ENCODE peak calls at places on chromosomes 3 and 15, in seven cellular contexts. P is neuronal stem cell, C is esophagus squamous epithelium, Q is Panc1, U is transverse colon, E is uterus, A is lower lobe of right lung. D is an unnamed sample.

GRCh38 chr3:190094201-190094718 is 26.4 kb downstream of the P3H2 start:
- DNase-seq in E (no peak), Q (no peak), A (no peak), U (no peak), C (no peak), P (no peak), D (peak; percentile 5)

GRCh38 chr3:182180646-182181385 is 469.1 kb downstream of the SOX2 start:
- DNase-seq in C (no peak), E (no peak), U (no peak), Q (no peak), P (peak; percentile 20), A (no peak), D (no peak)

GRCh38 chr3:43783987-43784639 is 93.4 kb downstream of the ABHD5 start:
- DNase-seq in Q (no peak), A (no peak), E (no peak), P (no peak), U (peak; percentile 48), C (no peak), D (no peak)

GRCh38 chr3:142445816-142446254 is 2.0 kb downstream of the XRN1 start:
- DNase-seq in P (no peak), E (no peak), Q (no peak), U (peak; percentile 31), A (no peak), C (no peak), D (no peak)

GRCh38 chr3:56938545-56938944 is 121.9 kb upstream of the SPATA12 start:
- DNase-seq in U (no peak), A (no peak), E (no peak), Q (no peak), C (no peak), P (no peak), D (no peak)

GRCh38 chr15:101053261-101053660 is 134.1 kb downstream of the LRRK1 start:
- DNase-seq in Q (no peak), P (no peak), E (no peak), U (no peak), C (no peak), A (no peak), D (no peak)

GRCh38 chr3:93906245-93906644 is 67.5 kb downstream of the PROS1 start:
- DNase-seq in U (no peak), P (no peak), E (no peak), Q (no peak), A (no peak), C (no peak), D (no peak)

GRCh38 chr3:196648856-196649255 is 9.4 kb downstream of the NRROS start:
- DNase-seq in A (no peak), Q (no peak), C (no peak), P (no peak), U (no peak), E (no peak), D (no peak)

GRCh38 chr3:23203651-23204111 is 554 bp downstream of the UBE2E2 start:
- DNase-seq in C (no peak), E (no peak), Q (no peak), A (peak; percentile 50), U (peak; percentile 11), P (no peak), D (peak; percentile 29)

GRCh38 chr3:188975612-188976314 is 196.0 kb upstream of the TPRG1 start:
- DNase-seq in P (no peak), U (no peak), Q (no peak), A (no peak), C (no peak), E (no peak), D (no peak)

GRCh38 chr15:80152180-80152895 is 461 bp upstream of the FAH start:
- DNase-seq in A (peak; percentile 98), E (peak; percentile 99), U (peak; percentile 98), P (peak; percentile 92), C (peak; percentile 82), Q (no peak), D (peak; percentile 98)

GRCh38 chr3:47421741-47422649 is 41.2 kb downstream of the PTPN23 start:
- DNase-seq in A (no peak), U (peak; percentile 53), Q (no peak), P (no peak), C (no peak), E (no peak), D (peak; percentile 43)

GRCh38 chr15:41932101-41932500 is 38.2 kb upstream of the SPTBN5 start:
- DNase-seq in P (no peak), A (no peak), C (no peak), E (no peak), U (no peak), Q (no peak), D (no peak)

GRCh38 chr15:41848595-41848994 is 9.9 kb downstream of the PLA2G4B start:
- DNase-seq in P (no peak), C (no peak), E (no peak), Q (no peak), A (no peak), U (no peak), D (no peak)

GRCh38 chr15:22258402-22259150 is 178.2 kb downstream of the OR4M2 start:
- DNase-seq in A (no peak), U (no peak), C (no peak), E (no peak), P (no peak), Q (no peak), D (no peak)
- H3K4me3 ChIP-seq in A (no peak overlapping the region), U (no peak overlapping the region), C (no peak overlapping the region), E (no peak overlapping the region), P (no peak overlapping the region), Q (no peak overlapping the region), D (no peak overlapping the region)

DNA sequence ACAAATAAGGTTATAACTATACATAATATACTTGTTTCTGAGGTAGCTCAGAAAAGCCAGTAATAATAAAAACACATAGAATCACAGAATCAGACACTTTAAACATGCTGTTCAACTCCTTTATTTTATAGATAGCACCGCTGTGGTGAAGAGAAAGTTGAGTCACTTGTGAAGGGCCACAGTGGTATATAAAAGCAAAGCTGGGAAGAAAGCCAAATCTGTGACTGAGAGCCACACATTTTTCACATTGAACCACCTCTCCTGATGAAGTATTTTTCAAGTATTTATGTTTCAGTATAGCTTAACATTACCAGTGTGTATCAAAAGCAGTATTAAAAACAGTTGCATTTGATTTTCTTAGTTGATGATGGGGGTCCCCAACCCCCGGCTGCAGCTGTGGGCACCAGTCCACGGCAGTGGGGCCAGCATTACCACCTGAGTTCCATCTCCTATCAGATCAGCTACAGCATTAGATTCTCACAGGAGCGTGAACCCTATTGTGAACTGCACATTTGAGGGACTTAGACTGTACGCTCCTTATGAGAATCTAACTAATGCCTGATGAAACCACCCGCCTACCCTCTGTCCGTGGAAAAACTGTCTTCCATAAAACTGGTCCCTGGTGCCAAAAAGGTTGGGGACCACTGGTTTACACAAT is 46.2 kb downstream of the TBL1XR1 start:
- DNase-seq in P (no peak), E (no peak), U (no peak), A (no peak), C (no peak), Q (peak; percentile 58), D (no peak)
- H3K27ac ChIP-seq in P (no peak overlapping the region), E (no peak overlapping the region), U (peak overlapping the region; percentile 53), A (no peak overlapping the region), C (no peak overlapping the region), Q (peak overlapping the region; percentile 84), D (peak overlapping the region; percentile 5)

DNA sequence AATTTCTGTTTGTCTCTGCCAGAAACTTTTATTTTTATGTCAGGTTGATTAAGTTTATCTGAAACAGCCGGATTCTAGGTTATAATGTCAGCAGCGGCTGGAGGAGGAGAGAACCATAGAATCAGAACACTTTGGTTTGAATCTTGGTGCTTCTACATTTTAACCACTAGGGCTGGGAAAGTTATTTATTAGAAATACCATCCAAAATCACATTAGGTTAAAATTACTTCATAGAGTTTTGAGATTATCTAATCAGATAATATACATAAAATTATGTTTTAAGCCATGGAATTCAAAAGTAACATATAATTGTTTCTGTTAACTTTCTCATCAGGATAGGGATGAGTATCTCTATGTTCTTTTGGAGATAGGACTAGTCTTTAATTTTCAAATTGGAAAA is 502.9 kb downstream of the ROBO1 start:
- DNase-seq in U (no peak), P (no peak), Q (no peak), E (no peak), A (no peak), C (no peak), D (no peak)
- H3K4me3 ChIP-seq in U (no peak overlapping the region), P (no peak overlapping the region), Q (no peak overlapping the region), E (no peak overlapping the region), A (no peak overlapping the region), C (no peak overlapping the region), D (no peak overlapping the region)

DNA sequence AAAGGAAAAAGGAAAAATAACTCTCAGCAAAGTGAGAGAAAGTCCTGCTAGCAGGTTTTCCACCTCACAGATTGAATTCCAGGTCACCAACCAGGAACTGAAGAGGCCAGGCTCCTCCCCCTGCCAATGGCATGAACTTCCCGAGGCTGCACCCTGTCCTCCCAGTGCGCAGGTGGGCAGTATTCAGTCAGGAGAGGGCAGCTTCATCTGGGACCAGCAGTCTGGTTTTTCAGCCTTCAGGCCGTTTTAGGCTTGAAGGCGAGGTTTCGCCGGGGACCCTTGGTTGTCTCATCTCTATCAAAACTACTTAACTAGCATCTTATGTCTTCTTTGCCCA is 41.2 kb downstream of the TRAT1 start:
- DNase-seq in Q (no peak), U (no peak), P (no peak), E (no peak), C (no peak), A (no peak), D (no peak)
- H3K27ac ChIP-seq in Q (no peak overlapping the region), U (no peak overlapping the region), P (no peak overlapping the region), E (no peak overlapping the region), C (no peak overlapping the region), A (no peak overlapping the region), D (no peak overlapping the region)

GRCh38 chr3:49566312-49566711 is 12.0 kb downstream of the BSN start:
- DNase-seq in P (no peak), E (no peak), A (no peak), U (no peak), C (no peak), Q (no peak), D (no peak)
- H3K4me3 ChIP-seq in P (no peak overlapping the region), E (no peak overlapping the region), A (no peak overlapping the region), U (no peak overlapping the region), C (no peak overlapping the region), Q (no peak overlapping the region), D (no peak overlapping the region)